ENCODE peak calls at places on chromosomes 7 and 10, in nine cellular contexts. Z is breast epithelium, O is prostate gland, J is GM12878, K is endothelial cell of umbilical vein, U is sigmoid colon, A is stomach, L is K562, B is HCT116. S is an unnamed sample.

GRCh38 chr7:57437581-57437980 is 12.4 kb upstream of the ZNF716 start:
- DNase-seq in J (no peak), B (no peak), L (no peak), A (no peak), Z (no peak), O (no peak), K (no peak), U (no peak), S (no peak)

GRCh38 chr7:40560672-40561071 is 425.9 kb downstream of the SUGCT start:
- DNase-seq in K (no peak), O (no peak), Z (no peak), A (no peak), J (no peak), L (no peak), B (no peak), U (no peak), S (no peak)

GRCh38 chr7:32033006-32033405 is 37.2 kb downstream of the PDE1C start:
- DNase-seq in B (no peak), U (no peak), K (no peak), J (no peak), L (no peak), Z (no peak), O (no peak), A (no peak), S (no peak)

GRCh38 chr10:6036861-6037321 is 25.3 kb downstream of the IL2RA start:
- DNase-seq in J (no peak), U (peak), A (no peak), O (no peak), Z (no peak), K (no peak), L (no peak), B (no peak), S (no peak)

GRCh38 chr7:90271753-90272152 is 26.8 kb downstream of the CFAP69 start:
- DNase-seq in Z (no peak), K (no peak), O (no peak), B (no peak), J (no peak), U (no peak), L (no peak), A (no peak), S (no peak)

GRCh38 chr10:114537791-114538543 is 120.1 kb downstream of the ABLIM1 start:
- DNase-seq in K (no peak), B (no peak), A (no peak), J (no peak), O (no peak), L (no peak), U (no peak), Z (no peak), S (no peak)

GRCh38 chr7:40880581-40880980 is 745.8 kb downstream of the SUGCT start:
- DNase-seq in L (no peak), U (no peak), K (peak), A (no peak), Z (no peak), B (no peak), O (no peak), J (no peak), S (no peak)

GRCh38 chr7:86955895-86956503 is 103.5 kb downstream of the ELAPOR2 start:
- DNase-seq in B (no peak), J (no peak), K (no peak), L (no peak), U (no peak), O (no peak), A (no peak), Z (no peak), S (no peak)

GRCh38 chr10:725786-726185 is 36.3 kb upstream of the DIP2C start:
- DNase-seq in A (no peak), U (no peak), Z (no peak), J (no peak), K (no peak), L (no peak), O (no peak), B (no peak), S (no peak)

GRCh38 chr7:7793921-7794320 is 75.5 kb upstream of the RPA3 start:
- DNase-seq in K (peak), L (no peak), U (no peak), Z (no peak), O (no peak), B (no peak), J (no peak), A (no peak), S (no peak)

GRCh38 chr7:32802305-32802910 is 89.2 kb downstream of the KBTBD2 start:
- DNase-seq in B (no peak), O (no peak), K (no peak), A (no peak), J (no peak), Z (no peak), L (no peak), U (no peak), S (no peak)

GRCh38 chr10:121112618-121113384 is 261.6 kb downstream of the WDR11 start:
- DNase-seq in B (no peak), J (no peak), K (no peak), A (no peak), O (no peak), L (no peak), U (no peak), Z (no peak), S (no peak)

GRCh38 chr7:17986826-17987225 is 40.8 kb downstream of the PRPS1L1 start:
- DNase-seq in B (no peak), L (no peak), K (no peak), J (no peak), U (no peak), Z (no peak), O (no peak), A (no peak), S (no peak)

GRCh38 chr7:73850781-73851207 is 8.5 kb upstream of the METTL27 start:
- DNase-seq in J (no peak), L (peak), Z (no peak), O (no peak), A (no peak), K (peak), B (peak), U (no peak), S (no peak)
- TF ChIP-seq POLR2AphosphoS5 in J (no peak), L (no peak), Z (peak), O (no peak), A (no peak), K (peak), B (peak), U (peak), S (no peak)

DNA sequence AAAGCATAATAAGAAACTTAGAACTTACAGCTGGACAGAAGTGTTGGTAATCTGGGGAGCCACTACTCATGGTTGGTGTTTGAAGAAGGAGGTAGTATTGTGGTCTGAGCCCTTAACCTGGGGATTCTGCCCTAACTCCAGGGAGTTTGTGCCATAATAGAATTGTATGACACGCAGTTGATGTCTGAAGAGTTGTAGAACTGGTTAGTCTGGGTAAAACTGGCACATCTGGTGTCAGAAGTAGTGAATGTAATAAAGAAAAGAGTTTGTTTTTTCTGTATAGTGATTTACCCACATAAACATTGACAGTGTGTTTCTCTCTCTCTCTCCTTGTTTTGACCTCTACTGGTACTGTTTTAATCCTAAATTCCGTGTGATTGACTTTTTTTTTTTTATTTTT is 448.1 kb upstream of the SEMA3D start:
- DNase-seq in A (no peak), L (no peak), K (no peak), O (no peak), J (no peak), U (no peak), Z (no peak), B (no peak), S (no peak)
- TF ChIP-seq POLR2A in A (no peak), L (no peak), K (no peak), O (no peak), J (no peak), U (no peak), Z (no peak), B (no peak), S (no peak)

DNA sequence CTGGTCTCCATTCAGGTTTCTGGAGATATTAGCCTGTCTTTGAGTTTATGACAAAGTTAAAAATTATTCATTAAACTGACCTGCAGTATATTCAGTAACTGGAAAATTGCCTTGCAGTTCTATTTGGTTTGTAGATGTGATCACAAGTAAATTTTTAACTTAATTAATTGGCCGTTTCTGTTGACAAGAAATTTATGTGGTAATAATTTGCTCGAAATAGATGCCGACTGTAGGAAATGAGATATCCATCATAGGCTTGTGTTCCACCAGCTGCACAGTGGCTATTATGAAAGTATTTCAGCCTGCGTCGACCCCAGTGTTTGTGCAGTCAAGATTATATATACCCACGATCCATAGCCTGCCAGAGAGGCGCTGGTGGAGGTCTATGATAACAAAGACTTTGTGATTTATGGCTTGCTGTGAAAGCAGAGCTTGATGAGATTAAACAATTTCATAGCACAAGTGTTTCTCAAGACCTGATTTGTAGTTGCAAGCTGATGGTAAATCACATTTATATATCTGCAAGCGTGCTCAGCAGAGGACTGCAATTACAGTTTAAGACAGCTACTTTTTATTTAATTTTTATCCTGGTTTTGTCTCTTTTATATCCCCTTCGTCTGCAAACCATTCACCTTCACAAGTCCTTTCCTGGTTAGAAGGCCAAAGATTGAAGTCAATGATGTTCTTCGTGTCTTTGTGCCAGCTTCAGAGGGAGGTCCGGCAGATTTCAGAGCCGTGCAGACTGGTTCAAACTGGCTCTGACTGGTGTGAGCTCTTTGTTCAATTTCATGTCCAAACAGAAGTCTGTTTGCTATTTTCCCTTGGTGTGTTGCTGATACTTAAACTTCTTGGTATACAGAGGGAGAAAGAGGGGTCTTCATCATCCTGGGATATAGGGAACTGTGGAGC is 851.0 kb downstream of the LRMDA start:
- DNase-seq in B (no peak), K (peak), O (no peak), Z (no peak), U (peak), J (no peak), L (no peak), A (peak), S (no peak)
- TF ChIP-seq POLR2AphosphoS5 in B (no peak), K (no peak), O (peak), Z (no peak), U (peak), J (no peak), L (no peak), A (no peak), S (no peak)

GRCh38 chr10:13707156-13707881 is 120.6 kb downstream of the PRPF18 start:
- DNase-seq in A (peak), Z (peak), K (peak), J (no peak), U (peak), B (no peak), L (peak), O (peak), S (peak)
- TF ChIP-seq POLR2A in A (no peak), Z (no peak), K (peak), J (peak), U (no peak), B (no peak), L (peak), O (no peak), S (no peak)

DNA sequence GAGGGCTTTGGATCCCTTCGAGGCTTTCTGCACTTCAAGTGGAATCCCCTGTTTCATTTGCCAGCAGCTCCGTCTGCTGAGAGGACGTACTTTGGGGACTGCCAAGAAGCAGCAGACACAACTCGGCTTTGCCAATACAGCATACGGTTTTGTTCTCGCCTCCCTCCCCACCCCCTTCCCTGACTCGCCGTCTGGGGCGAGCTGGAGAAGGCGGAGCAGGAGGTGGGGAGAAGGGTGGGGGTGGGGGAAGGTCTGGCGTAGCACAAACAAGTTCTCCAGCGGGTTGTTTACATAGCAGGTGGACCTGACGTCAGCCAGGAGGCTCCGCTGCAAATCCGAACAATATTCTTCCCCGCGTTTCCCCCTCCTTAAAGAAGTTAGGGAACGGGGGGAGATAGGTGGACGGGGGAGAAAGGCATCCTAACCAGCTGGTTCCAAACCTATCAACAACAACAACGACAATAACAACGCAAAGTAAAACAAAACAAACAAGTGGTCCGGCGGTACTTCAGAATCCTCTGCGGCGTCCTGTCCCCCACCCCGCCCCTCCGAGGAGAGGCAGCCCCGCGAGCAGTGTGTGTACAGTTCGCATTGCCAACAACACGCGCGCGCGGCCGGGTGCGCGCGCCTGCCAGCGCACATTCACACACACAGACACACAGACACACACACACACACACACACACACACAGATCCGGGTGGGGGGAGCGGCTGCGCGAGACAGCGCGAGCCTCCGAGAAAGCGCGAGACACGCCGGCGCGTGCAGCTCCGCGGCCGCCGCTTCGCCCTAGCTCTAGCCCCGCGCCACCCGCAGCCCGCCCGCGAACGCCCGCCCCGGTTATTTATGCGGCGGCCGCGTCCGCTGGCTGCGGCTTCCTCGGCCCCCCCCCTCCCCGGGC is 167.0 kb upstream of the PPP1R3A start:
- DNase-seq in B (peak), J (no peak), A (peak), U (peak), Z (peak), L (no peak), K (peak), O (peak), S (peak)
- TF ChIP-seq POLR2AphosphoS5 in B (peak), J (no peak), A (peak), U (peak), Z (peak), L (no peak), K (no peak), O (peak), S (peak)

DNA sequence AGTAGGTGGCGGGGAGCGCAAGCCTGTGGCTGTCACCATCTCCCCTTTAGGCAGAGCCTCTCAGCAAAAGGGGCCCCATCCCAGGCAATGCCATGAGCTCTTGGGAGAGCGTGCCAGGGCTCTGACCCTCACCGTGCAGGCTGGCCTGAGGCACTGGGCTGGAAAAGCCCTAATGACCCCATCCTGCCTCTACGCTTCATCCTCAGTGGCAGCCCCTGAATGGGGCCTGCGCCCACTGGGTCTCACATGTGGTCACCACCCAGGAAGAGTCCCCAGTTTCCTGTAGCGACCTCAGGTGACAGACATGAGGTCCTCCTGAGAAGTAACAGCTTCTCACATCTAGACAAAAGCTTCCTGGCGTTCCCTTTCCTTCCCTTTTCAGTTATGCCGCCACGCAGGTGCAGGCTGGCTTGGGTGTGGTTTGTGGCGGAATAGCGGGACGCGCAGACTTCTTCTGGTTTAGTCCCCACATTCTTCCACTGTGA is 59.2 kb downstream of the CLEC2L start:
- DNase-seq in A (peak), U (no peak), O (no peak), B (no peak), Z (peak), L (no peak), J (no peak), K (no peak), S (peak)
- TF ChIP-seq POLR2A in A (no peak), U (no peak), O (no peak), B (no peak), Z (no peak), L (no peak), J (no peak), K (no peak), S (no peak)

GRCh38 chr7:44984478-44984758 is 5.6 kb upstream of the MYO1G start:
- DNase-seq in A (no peak), J (no peak), B (no peak), U (no peak), O (no peak), Z (no peak), K (no peak), L (no peak), S (no peak)
- TF ChIP-seq POLR2AphosphoS5 in A (no peak), J (peak), B (no peak), U (no peak), O (no peak), Z (no peak), K (peak), L (peak), S (no peak)

DNA sequence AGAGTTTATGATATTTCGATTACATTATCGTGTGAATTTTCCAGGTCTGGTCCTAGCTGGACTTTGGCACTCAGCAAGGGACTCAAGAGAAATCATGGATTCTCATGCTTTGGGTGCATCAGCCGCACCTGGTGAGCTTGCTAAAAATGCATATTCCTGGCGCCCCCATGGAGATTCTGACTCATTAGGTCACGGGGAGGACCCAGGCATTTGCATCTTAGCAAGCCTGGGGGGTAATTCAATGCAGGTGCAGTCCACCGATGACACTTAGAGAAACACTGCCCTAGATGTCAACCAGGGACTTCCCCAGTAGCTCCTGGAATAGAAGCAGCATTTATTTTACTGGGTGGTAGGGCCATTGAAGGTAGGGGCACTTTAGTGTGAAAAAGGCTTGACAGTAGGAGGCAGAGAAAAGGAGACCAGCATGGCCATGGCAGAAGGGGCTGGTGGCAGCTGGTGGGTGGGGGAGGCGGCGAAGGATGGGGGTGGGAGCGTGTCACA is 29.9 kb upstream of the PDCD4 start:
- DNase-seq in B (no peak), A (no peak), Z (no peak), K (no peak), O (no peak), J (peak), L (no peak), U (peak), S (no peak)
- TF ChIP-seq POLR2A in B (no peak), A (no peak), Z (no peak), K (no peak), O (no peak), J (no peak), L (no peak), U (no peak), S (no peak)

GRCh38 chr10:80468002-80468401 is 13.9 kb downstream of the TSPAN14 start:
- DNase-seq in B (no peak), Z (no peak), A (peak), J (no peak), O (peak), L (no peak), U (peak), K (peak), S (peak)
- TF ChIP-seq POLR2AphosphoS5 in B (no peak), Z (peak), A (peak), J (no peak), O (peak), L (no peak), U (no peak), K (peak), S (peak)

S was measured in spleen.